ENCODE peak calls at places on chromosomes 12 and 14, in nine cellular contexts. One of them, this sample, is unnamed.
A peak's percentile ranks its signal among the peaks of the same experiment; 100 is the strongest.

GRCh38 chr12:79983492-79983891 is 48.6 kb upstream of the PPP1R12A start:
- DNase-seq in tibial artery: no peak
- DNase-seq in prostate gland: no peak
- DNase-seq in left ventricle myocardium inferior: no peak
- DNase-seq in posterior cingulate gyrus: no peak
- DNase-seq in activated T-cell treated with anti-CD3 and anti-CD28 coated beads, Interleukin-2, amount 50 U/mL, for 24 hours: no peak
- DNase-seq in adrenal gland: no peak
- DNase-seq in fibroblast of gingiva: peak; percentile 77
- DNase-seq in neural progenitor cell: no peak
- DNase-seq in this sample: no peak

GRCh38 chr12:26826437-26826836 is 6.6 kb downstream of the ITPR2 start:
- DNase-seq in activated T-cell treated with anti-CD3 and anti-CD28 coated beads, Interleukin-2, amount 50 U/mL, for 24 hours: no peak
- DNase-seq in posterior cingulate gyrus: no peak
- DNase-seq in tibial artery: no peak
- DNase-seq in adrenal gland: no peak
- DNase-seq in left ventricle myocardium inferior: no peak
- DNase-seq in prostate gland: no peak
- DNase-seq in fibroblast of gingiva: no peak
- DNase-seq in neural progenitor cell: no peak
- DNase-seq in this sample: no peak

GRCh38 chr12:92123780-92124707 is 21.6 kb downstream of the BTG1 start:
- DNase-seq in left ventricle myocardium inferior: no peak
- DNase-seq in posterior cingulate gyrus: no peak
- DNase-seq in activated T-cell treated with anti-CD3 and anti-CD28 coated beads, Interleukin-2, amount 50 U/mL, for 24 hours: no peak
- DNase-seq in prostate gland: no peak
- DNase-seq in tibial artery: no peak
- DNase-seq in adrenal gland: no peak
- DNase-seq in neural progenitor cell: no peak
- DNase-seq in fibroblast of gingiva: peak; percentile 37
- DNase-seq in this sample: no peak

GRCh38 chr12:79935624-79936040 is 735 bp upstream of the PPP1R12A start:
- DNase-seq in fibroblast of gingiva: peak; percentile 5
- DNase-seq in activated T-cell treated with anti-CD3 and anti-CD28 coated beads, Interleukin-2, amount 50 U/mL, for 24 hours: no peak
- DNase-seq in posterior cingulate gyrus: no peak
- DNase-seq in prostate gland: no peak
- DNase-seq in neural progenitor cell: peak; percentile 67
- DNase-seq in left ventricle myocardium inferior: no peak
- DNase-seq in adrenal gland: no peak
- DNase-seq in tibial artery: no peak
- DNase-seq in this sample: no peak

GRCh38 chr12:91603060-91603459 is 420.4 kb upstream of the DCN start:
- DNase-seq in posterior cingulate gyrus: no peak
- DNase-seq in adrenal gland: no peak
- DNase-seq in neural progenitor cell: no peak
- DNase-seq in tibial artery: no peak
- DNase-seq in prostate gland: no peak
- DNase-seq in activated T-cell treated with anti-CD3 and anti-CD28 coated beads, Interleukin-2, amount 50 U/mL, for 24 hours: no peak
- DNase-seq in left ventricle myocardium inferior: no peak
- DNase-seq in fibroblast of gingiva: peak; percentile 49
- DNase-seq in this sample: no peak

GRCh38 chr14:31124197-31124596 is 83.4 kb downstream of the HECTD1 start:
- DNase-seq in prostate gland: no peak
- DNase-seq in neural progenitor cell: no peak
- DNase-seq in adrenal gland: no peak
- DNase-seq in activated T-cell treated with anti-CD3 and anti-CD28 coated beads, Interleukin-2, amount 50 U/mL, for 24 hours: no peak
- DNase-seq in fibroblast of gingiva: no peak
- DNase-seq in posterior cingulate gyrus: no peak
- DNase-seq in tibial artery: no peak
- DNase-seq in left ventricle myocardium inferior: no peak
- DNase-seq in this sample: no peak

GRCh38 chr14:100710391-100711116 is 16.1 kb upstream of the DLK1 start:
- DNase-seq in left ventricle myocardium inferior: no peak
- DNase-seq in adrenal gland: peak; percentile 86
- DNase-seq in fibroblast of gingiva: no peak
- DNase-seq in prostate gland: no peak
- DNase-seq in tibial artery: no peak
- DNase-seq in activated T-cell treated with anti-CD3 and anti-CD28 coated beads, Interleukin-2, amount 50 U/mL, for 24 hours: no peak
- DNase-seq in posterior cingulate gyrus: no peak
- DNase-seq in neural progenitor cell: no peak
- DNase-seq in this sample: no peak

GRCh38 chr14:94015223-94015622 is 10.9 kb upstream of the OTUB2 start:
- DNase-seq in neural progenitor cell: no peak
- DNase-seq in posterior cingulate gyrus: no peak
- DNase-seq in activated T-cell treated with anti-CD3 and anti-CD28 coated beads, Interleukin-2, amount 50 U/mL, for 24 hours: no peak
- DNase-seq in tibial artery: no peak
- DNase-seq in prostate gland: no peak
- DNase-seq in adrenal gland: no peak
- DNase-seq in left ventricle myocardium inferior: no peak
- DNase-seq in fibroblast of gingiva: no peak
- DNase-seq in this sample: no peak

GRCh38 chr12:47870175-47870781 is 34.5 kb downstream of the VDR start:
- DNase-seq in left ventricle myocardium inferior: peak; percentile 51
- DNase-seq in tibial artery: peak; percentile 79
- DNase-seq in fibroblast of gingiva: peak; percentile 86
- DNase-seq in posterior cingulate gyrus: peak; percentile 61
- DNase-seq in neural progenitor cell: peak; percentile 77
- DNase-seq in activated T-cell treated with anti-CD3 and anti-CD28 coated beads, Interleukin-2, amount 50 U/mL, for 24 hours: peak; percentile 30
- DNase-seq in prostate gland: no peak
- DNase-seq in adrenal gland: peak; percentile 83
- DNase-seq in this sample: no peak

GRCh38 chr14:54737132-54737711 is 165.4 kb downstream of the GCH1 start:
- DNase-seq in tibial artery: no peak
- DNase-seq in adrenal gland: peak; percentile 19
- DNase-seq in fibroblast of gingiva: peak; percentile 60
- DNase-seq in prostate gland: no peak
- DNase-seq in activated T-cell treated with anti-CD3 and anti-CD28 coated beads, Interleukin-2, amount 50 U/mL, for 24 hours: peak; percentile 45
- DNase-seq in posterior cingulate gyrus: no peak
- DNase-seq in neural progenitor cell: no peak
- DNase-seq in left ventricle myocardium inferior: no peak
- DNase-seq in this sample: no peak

GRCh38 chr12:109150124-109150640 is 33.8 kb downstream of the ACACB start:
- DNase-seq in neural progenitor cell: no peak
- DNase-seq in tibial artery: no peak
- DNase-seq in fibroblast of gingiva: no peak
- DNase-seq in adrenal gland: no peak
- DNase-seq in activated T-cell treated with anti-CD3 and anti-CD28 coated beads, Interleukin-2, amount 50 U/mL, for 24 hours: no peak
- DNase-seq in posterior cingulate gyrus: no peak
- DNase-seq in prostate gland: no peak
- DNase-seq in left ventricle myocardium inferior: no peak
- DNase-seq in this sample: no peak

GRCh38 chr12:6950401-6950801 is 755 bp upstream of the PTPN6 start:
- DNase-seq in adrenal gland: no peak
- DNase-seq in prostate gland: no peak
- DNase-seq in left ventricle myocardium inferior: no peak
- DNase-seq in neural progenitor cell: no peak
- DNase-seq in tibial artery: no peak
- DNase-seq in posterior cingulate gyrus: peak; percentile 50
- DNase-seq in activated T-cell treated with anti-CD3 and anti-CD28 coated beads, Interleukin-2, amount 50 U/mL, for 24 hours: no peak
- DNase-seq in fibroblast of gingiva: no peak
- DNase-seq in this sample: no peak

GRCh38 chr12:3117144-3117581 is 40.0 kb downstream of the TSPAN9 start:
- DNase-seq in fibroblast of gingiva: peak; percentile 80
- DNase-seq in neural progenitor cell: no peak
- DNase-seq in adrenal gland: peak; percentile 35
- DNase-seq in prostate gland: no peak
- DNase-seq in activated T-cell treated with anti-CD3 and anti-CD28 coated beads, Interleukin-2, amount 50 U/mL, for 24 hours: no peak
- DNase-seq in left ventricle myocardium inferior: no peak
- DNase-seq in posterior cingulate gyrus: no peak
- DNase-seq in tibial artery: no peak
- DNase-seq in this sample: no peak

GRCh38 chr14:22052795-22053194 is 379.2 kb upstream of the OR4E1 start:
- DNase-seq in fibroblast of gingiva: no peak
- DNase-seq in posterior cingulate gyrus: no peak
- DNase-seq in adrenal gland: no peak
- DNase-seq in prostate gland: no peak
- DNase-seq in neural progenitor cell: no peak
- DNase-seq in left ventricle myocardium inferior: no peak
- DNase-seq in tibial artery: no peak
- DNase-seq in activated T-cell treated with anti-CD3 and anti-CD28 coated beads, Interleukin-2, amount 50 U/mL, for 24 hours: no peak
- DNase-seq in this sample: no peak

GRCh38 chr12:55044135-55044534 is 24.4 kb downstream of the NEUROD4 start:
- DNase-seq in fibroblast of gingiva: no peak
- DNase-seq in prostate gland: no peak
- DNase-seq in activated T-cell treated with anti-CD3 and anti-CD28 coated beads, Interleukin-2, amount 50 U/mL, for 24 hours: no peak
- DNase-seq in posterior cingulate gyrus: no peak
- DNase-seq in left ventricle myocardium inferior: no peak
- DNase-seq in adrenal gland: no peak
- DNase-seq in tibial artery: no peak
- DNase-seq in neural progenitor cell: no peak
- DNase-seq in this sample: no peak

GRCh38 chr14:22737052-22737451 is 29.4 kb upstream of the OXA1L start:
- DNase-seq in neural progenitor cell: no peak
- DNase-seq in fibroblast of gingiva: no peak
- DNase-seq in prostate gland: no peak
- DNase-seq in posterior cingulate gyrus: no peak
- DNase-seq in left ventricle myocardium inferior: no peak
- DNase-seq in activated T-cell treated with anti-CD3 and anti-CD28 coated beads, Interleukin-2, amount 50 U/mL, for 24 hours: peak; percentile 37
- DNase-seq in tibial artery: no peak
- DNase-seq in adrenal gland: no peak
- DNase-seq in this sample: no peak

GRCh38 chr12:121753844-121754264 is 39.6 kb downstream of the RHOF start:
- DNase-seq in left ventricle myocardium inferior: peak; percentile 69
- DNase-seq in tibial artery: peak; percentile 91
- DNase-seq in neural progenitor cell: no peak
- DNase-seq in activated T-cell treated with anti-CD3 and anti-CD28 coated beads, Interleukin-2, amount 50 U/mL, for 24 hours: no peak
- DNase-seq in fibroblast of gingiva: no peak
- DNase-seq in prostate gland: peak; percentile 69
- DNase-seq in posterior cingulate gyrus: peak; percentile 98
- DNase-seq in adrenal gland: no peak
- DNase-seq in this sample: no peak

GRCh38 chr14:73025544-73025943 is 1.4 kb downstream of the ZFYVE1 start:
- DNase-seq in posterior cingulate gyrus: no peak
- DNase-seq in adrenal gland: no peak
- DNase-seq in activated T-cell treated with anti-CD3 and anti-CD28 coated beads, Interleukin-2, amount 50 U/mL, for 24 hours: no peak
- DNase-seq in prostate gland: no peak
- DNase-seq in tibial artery: no peak
- DNase-seq in left ventricle myocardium inferior: no peak
- DNase-seq in neural progenitor cell: no peak
- DNase-seq in fibroblast of gingiva: peak; percentile 32
- DNase-seq in this sample: no peak

GRCh38 chr14:83260751-83261150 is 1727.1 kb upstream of the SEL1L start:
- DNase-seq in prostate gland: no peak
- DNase-seq in adrenal gland: no peak
- DNase-seq in neural progenitor cell: no peak
- DNase-seq in fibroblast of gingiva: no peak
- DNase-seq in tibial artery: no peak
- DNase-seq in posterior cingulate gyrus: no peak
- DNase-seq in activated T-cell treated with anti-CD3 and anti-CD28 coated beads, Interleukin-2, amount 50 U/mL, for 24 hours: no peak
- DNase-seq in left ventricle myocardium inferior: no peak
- DNase-seq in this sample: no peak

GRCh38 chr14:101005447-101005846 is 101.9 kb upstream of the RTL1 start:
- DNase-seq in posterior cingulate gyrus: peak; percentile 87
- DNase-seq in fibroblast of gingiva: no peak
- DNase-seq in tibial artery: peak; percentile 76
- DNase-seq in activated T-cell treated with anti-CD3 and anti-CD28 coated beads, Interleukin-2, amount 50 U/mL, for 24 hours: no peak
- DNase-seq in left ventricle myocardium inferior: peak; percentile 52
- DNase-seq in adrenal gland: peak; percentile 58
- DNase-seq in neural progenitor cell: no peak
- DNase-seq in prostate gland: no peak
- DNase-seq in this sample: no peak

This sample was measured in NCI-H2227 treated with DMSO at 0.1 percent for 48 hours.